ENCODE peak calls at places on chromosomes 1 and 21, in ten cellular contexts. N is sigmoid colon, O is hepatocyte, Z is astrocyte, X is lower lobe of right lung, A is gastrocnemius medialis, T is pancreas, E is right lobe of liver, U is left ventricle myocardium inferior, Y is heart right ventricle. V is an unnamed sample.

GRCh38 chr1:184242507-184242943 is 144.3 kb upstream of the C1orf21 start:
- DNase-seq in N (no peak), X (no peak), Z (peak), O (peak), T (no peak), A (no peak), Y (no peak), U (no peak), E (no peak), V (no peak)

GRCh38 chr1:234500269-234500668 is 21.3 kb upstream of the TARBP1 start:
- DNase-seq in E (no peak), T (no peak), X (no peak), O (no peak), U (no peak), N (peak), A (peak), Y (no peak), Z (no peak), V (no peak)

GRCh38 chr1:186848509-186849130 is 19.9 kb downstream of the PLA2G4A start:
- DNase-seq in X (no peak), O (peak), E (no peak), Y (no peak), T (no peak), Z (peak), A (no peak), N (no peak), U (no peak), V (no peak)

GRCh38 chr1:31955917-31956736 is 18.0 kb upstream of the PTP4A2 start:
- DNase-seq in O (peak), U (peak), T (peak), A (peak), Y (peak), Z (peak), N (peak), E (peak), X (peak), V (peak)

GRCh38 chr1:9037476-9038337 is 11.5 kb upstream of the SLC2A7 start:
- DNase-seq in E (no peak), N (no peak), O (no peak), U (no peak), Z (no peak), T (no peak), A (no peak), Y (no peak), X (peak), V (peak)

GRCh38 chr21:26833011-26833410 is 12.2 kb downstream of the ADAMTS1 start:
- DNase-seq in X (no peak), O (no peak), Y (no peak), E (no peak), Z (no peak), N (no peak), T (no peak), A (no peak), U (no peak), V (no peak)

GRCh38 chr1:7670334-7671145 is 100.6 kb upstream of the VAMP3 start:
- DNase-seq in T (no peak), U (peak), O (no peak), N (no peak), Z (no peak), A (peak), Y (peak), X (no peak), E (no peak), V (no peak)

GRCh38 chr1:226349801-226350503 is 41.0 kb upstream of the LIN9 start:
- DNase-seq in N (no peak), X (no peak), A (no peak), Y (no peak), Z (no peak), O (peak), T (no peak), U (no peak), E (no peak), V (no peak)

GRCh38 chr1:26203642-26204318 is 13.4 kb downstream of the CATSPER4 start:
- DNase-seq in U (no peak), A (no peak), N (no peak), Z (no peak), O (no peak), X (no peak), E (no peak), Y (no peak), T (no peak), V (no peak)

GRCh38 chr1:173205146-173206051 is 1.7 kb downstream of the TNFSF4 start:
- DNase-seq in A (no peak), X (no peak), E (no peak), U (no peak), Y (no peak), Z (peak), O (peak), T (no peak), N (peak), V (no peak)

GRCh38 chr1:239386453-239387303 is at the start of gene CHRM3:
- DNase-seq in T (peak), X (peak), Z (peak), U (no peak), A (no peak), Y (no peak), E (peak), O (peak), N (peak), V (peak)

GRCh38 chr1:152110365-152110859 is 4.8 kb downstream of the TCHH start:
- DNase-seq in E (peak), U (peak), O (peak), Y (peak), Z (peak), A (no peak), X (peak), N (no peak), T (no peak), V (peak)

GRCh38 chr1:21761052-21761451 is 21.9 kb downstream of the USP48 start:
- DNase-seq in U (no peak), X (no peak), Z (no peak), Y (no peak), O (no peak), T (no peak), N (no peak), E (no peak), A (no peak), V (no peak)

GRCh38 chr1:154964359-154964758 is 2.8 kb upstream of the PYGO2 start:
- DNase-seq in N (no peak), Y (no peak), Z (no peak), U (no peak), O (no peak), T (no peak), X (no peak), A (no peak), E (no peak), V (no peak)

GRCh38 chr1:154963643-154964042 is 2.1 kb upstream of the PYGO2 start:
- DNase-seq in N (no peak), E (no peak), X (peak), T (no peak), Y (no peak), O (no peak), A (no peak), Z (no peak), U (no peak), V (no peak)

GRCh38 chr1:154962238-154962678 is 676 bp upstream of the PYGO2 start:
- DNase-seq in N (no peak), U (no peak), T (no peak), X (peak), Z (no peak), O (no peak), E (peak), Y (no peak), A (no peak), V (peak)

GRCh38 chr1:154961497-154962237 is at the start of gene PYGO2:
- DNase-seq in O (peak), E (peak), A (peak), Z (peak), N (peak), U (peak), X (peak), T (peak), Y (peak), V (peak)

GRCh38 chr1:154962795-154963330 is 1.3 kb upstream of the PYGO2 start:
- DNase-seq in O (no peak), U (no peak), N (no peak), A (no peak), X (peak), T (no peak), E (peak), Y (no peak), Z (no peak), V (no peak)
- H3K4me3 ChIP-seq in O (peak), U (peak), N (peak), A (peak), X (peak), T (peak), E (peak), Y (peak), Z (peak), V (peak)

GRCh38 chr1:204096931-204097330 is 24.0 kb downstream of the SOX13 start:
- DNase-seq in E (no peak), Z (no peak), T (no peak), U (no peak), X (no peak), Y (no peak), A (no peak), N (no peak), O (no peak), V (no peak)

GRCh38 chr1:204093756-204094155 is 20.8 kb downstream of the SOX13 start:
- DNase-seq in A (no peak), Y (no peak), Z (no peak), O (no peak), U (no peak), E (no peak), N (no peak), T (no peak), X (no peak), V (no peak)

GRCh38 chr1:204094262-204095247 is 21.6 kb downstream of the SOX13 start:
- DNase-seq in T (no peak), O (no peak), E (no peak), X (no peak), A (no peak), Z (no peak), N (no peak), Y (no peak), U (peak), V (no peak)

GRCh38 chr1:204093421-204093717 is 20.5 kb downstream of the SOX13 start:
- DNase-seq in E (no peak), X (no peak), T (peak), U (no peak), A (no peak), O (peak), Z (no peak), Y (no peak), N (no peak), V (no peak)

GRCh38 chr1:204095248-204095640 is 22.3 kb downstream of the SOX13 start:
- DNase-seq in X (no peak), O (no peak), Z (no peak), E (no peak), T (no peak), A (no peak), Y (no peak), N (no peak), U (no peak), V (no peak)
- H3K27ac ChIP-seq in X (peak), O (no peak), Z (no peak), E (no peak), T (no peak), A (no peak), Y (no peak), N (no peak), U (peak), V (no peak)

GRCh38 chr1:35112668-35113067 is 33.5 kb downstream of the ZMYM1 start:
- DNase-seq in X (no peak), N (no peak), A (no peak), U (no peak), T (no peak), O (no peak), E (no peak), Z (no peak), Y (no peak), V (no peak)
- TF ChIP-seq CTCF in X (no peak), N (no peak), A (no peak), U (no peak), T (no peak), O (peak), E (no peak), Z (peak), Y (no peak), V (no peak)

GRCh38 chr1:91346824-91347223 is 57.8 kb downstream of the HFM1 start:
- DNase-seq in Y (no peak), T (no peak), U (no peak), X (no peak), A (no peak), E (no peak), O (no peak), Z (no peak), N (no peak), V (no peak)

GRCh38 chr1:91345395-91346005 is 59.1 kb downstream of the HFM1 start:
- DNase-seq in O (no peak), N (no peak), E (no peak), T (no peak), U (no peak), A (no peak), Z (no peak), X (no peak), Y (no peak), V (no peak)

DNA sequence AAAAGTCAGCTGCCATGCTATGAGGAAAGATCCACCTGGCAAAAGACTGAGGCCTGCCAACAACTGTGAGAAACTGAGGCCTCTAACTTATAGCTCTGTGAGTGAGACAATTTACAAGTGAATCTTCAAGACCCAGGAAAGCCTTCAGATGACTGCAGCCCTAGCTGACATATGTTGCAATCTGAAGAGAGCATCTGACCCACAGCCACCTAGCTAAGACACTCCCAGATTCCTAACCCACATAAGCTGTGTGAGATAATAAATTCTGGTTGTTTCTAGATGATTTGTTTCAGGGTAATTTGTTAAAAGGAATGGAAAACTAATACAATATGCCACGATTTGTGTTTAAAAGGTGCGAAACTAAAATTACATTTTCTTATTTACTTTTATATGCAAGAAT is 55.1 kb downstream of the HFM1 start:
- DNase-seq in O (peak), Z (peak), E (no peak), X (no peak), U (no peak), N (no peak), Y (no peak), A (no peak), T (no peak), V (no peak)
- H3K4me3 ChIP-seq in O (no peak), Z (no peak), E (no peak), X (no peak), U (no peak), N (no peak), Y (no peak), A (no peak), T (no peak), V (no peak)

GRCh38 chr1:156074661-156075060 is 7.6 kb downstream of the MEX3A start:
- DNase-seq in A (no peak), O (no peak), T (no peak), E (no peak), Y (no peak), U (no peak), N (no peak), Z (no peak), X (no peak), V (no peak)
- H3K27ac ChIP-seq in A (no peak), O (no peak), T (no peak), E (no peak), Y (no peak), U (no peak), N (no peak), Z (no peak), X (no peak), V (no peak)

DNA sequence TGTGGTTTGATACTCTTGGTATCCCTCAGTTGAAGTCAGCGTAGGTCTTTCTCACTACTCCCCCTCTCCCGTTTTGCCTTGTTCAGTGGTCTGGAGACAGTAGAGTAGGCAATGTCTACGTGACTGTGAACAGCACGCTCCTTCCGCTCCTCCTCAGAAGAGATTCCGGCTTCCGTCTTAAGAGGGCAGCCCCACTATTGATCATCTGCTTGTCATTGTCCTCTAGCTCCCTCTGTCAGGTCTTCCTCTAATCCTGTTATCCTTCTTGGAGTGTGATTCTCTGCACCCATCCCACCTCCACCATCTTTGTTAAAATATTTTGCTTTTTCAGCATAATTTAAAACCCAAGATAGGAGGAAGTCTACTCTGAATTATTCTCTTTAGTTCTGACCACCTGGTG is 129.9 kb upstream of the KCNK2 start:
- DNase-seq in X (no peak), N (no peak), O (no peak), Y (no peak), Z (no peak), E (no peak), U (no peak), A (no peak), T (no peak), V (no peak)
- TF ChIP-seq CTCF in X (no peak), N (no peak), O (no peak), Y (no peak), Z (no peak), E (no peak), U (no peak), A (no peak), T (no peak), V (no peak)

GRCh38 chr1:154871374-154871773 is 1.3 kb upstream of the KCNN3 start:
- DNase-seq in Z (no peak), O (no peak), Y (no peak), A (no peak), T (no peak), X (no peak), U (no peak), E (no peak), N (peak), V (peak)

GRCh38 chr1:154870734-154871133 is 653 bp upstream of the KCNN3 start:
- DNase-seq in A (no peak), T (no peak), E (no peak), U (no peak), X (no peak), O (no peak), Y (no peak), Z (no peak), N (no peak), V (no peak)

GRCh38 chr1:154869351-154870116 is 547 bp downstream of the KCNN3 start:
- DNase-seq in X (peak), N (peak), T (peak), E (peak), Z (peak), Y (peak), O (peak), U (peak), A (no peak), V (peak)

GRCh38 chr1:154867841-154868610 is 2.1 kb downstream of the KCNN3 start:
- DNase-seq in U (no peak), Z (no peak), N (no peak), T (no peak), Y (no peak), A (no peak), E (peak), O (no peak), X (no peak), V (peak)

DNA sequence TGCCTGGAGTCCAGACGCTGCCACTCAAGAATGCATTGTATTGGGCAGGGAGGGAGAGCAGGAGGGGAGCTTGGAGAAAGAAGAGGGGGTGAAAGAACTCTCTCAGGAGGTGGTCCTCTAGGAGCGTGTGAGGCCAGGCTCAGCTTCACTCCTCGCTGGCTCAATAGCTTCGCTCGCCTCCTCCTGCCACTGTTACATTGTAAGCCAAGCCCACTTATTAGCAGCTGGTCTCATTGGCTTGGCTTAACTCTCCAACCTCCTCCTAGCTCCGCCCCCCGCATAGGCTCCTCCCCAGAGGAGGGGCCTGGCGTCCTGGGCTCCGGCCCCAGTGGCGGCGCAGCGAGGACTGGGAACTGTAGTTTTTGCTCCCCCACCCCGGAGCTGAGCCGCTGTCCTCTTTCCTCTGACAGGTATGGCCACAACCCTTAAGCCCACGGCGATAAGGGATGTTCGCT is at the start of gene KCNN3:
- DNase-seq in X (peak), A (peak), O (peak), T (peak), Z (peak), Y (peak), U (peak), E (peak), N (peak), V (peak)
- H3K4me3 ChIP-seq in X (peak), A (peak), O (no peak), T (peak), Z (peak), Y (peak), U (peak), E (no peak), N (peak), V (peak)

GRCh38 chr1:17582124-17582768 is 42.7 kb downstream of the ARHGEF10L start:
- DNase-seq in A (no peak), N (no peak), Y (no peak), O (no peak), E (no peak), X (no peak), Z (no peak), U (no peak), T (no peak), V (no peak)
- H3K27ac ChIP-seq in A (no peak), N (no peak), Y (no peak), O (peak), E (peak), X (no peak), Z (no peak), U (no peak), T (peak), V (no peak)

DNA sequence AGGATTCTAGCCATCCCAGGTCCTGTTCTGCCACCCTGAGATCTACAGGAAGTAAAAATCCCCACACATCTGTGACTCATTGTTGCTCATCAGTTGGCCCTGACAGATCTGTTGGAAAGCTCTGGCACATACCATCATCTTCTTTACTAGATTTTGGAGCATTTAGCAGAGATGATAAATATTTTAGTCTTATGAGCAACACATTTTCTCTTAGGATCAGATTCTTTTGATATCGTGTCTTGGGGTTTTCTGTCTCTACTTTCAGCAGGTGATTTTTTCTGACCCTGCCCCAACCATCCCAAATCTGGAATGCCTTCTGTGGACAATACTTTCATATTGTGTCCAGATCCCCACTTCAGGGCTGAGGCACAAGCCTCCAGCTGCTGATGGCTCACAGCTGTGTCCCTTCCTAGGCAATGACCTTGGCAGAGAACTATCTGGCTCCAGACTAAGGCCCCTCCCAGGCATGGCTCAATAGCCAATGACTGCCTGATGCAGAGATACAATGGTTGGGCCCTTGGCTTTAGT is 102.8 kb downstream of the GDAP2 start:
- DNase-seq in Z (peak), U (peak), E (no peak), N (peak), A (no peak), Y (peak), O (no peak), X (no peak), T (peak), V (no peak)
- TF ChIP-seq CTCF in Z (no peak), U (no peak), E (no peak), N (no peak), A (no peak), Y (no peak), O (no peak), X (no peak), T (no peak), V (no peak)